ENCODE peak calls at places on chromosomes 6 and 20, in seven cellular contexts. X is brain microvascular endothelial cell, F is testis, V is neural progenitor cell, C is SK-N-SH, B is PC-9, S is cardiac muscle cell. K is an unnamed sample.

GRCh38 chr6:108748063-108748462 is 100.2 kb upstream of the ARMC2 start:
- DNase-seq in S (no peak), V (no peak), B (no peak), X (no peak), C (no peak), F (no peak), K (peak; percentile 21)

GRCh38 chr6:141685416-141685815 is 447.3 kb upstream of the GJE1 start:
- DNase-seq in F (no peak), C (no peak), X (no peak), S (no peak), V (no peak), B (no peak), K (no peak)

GRCh38 chr6:101011165-101011564 is 130.0 kb upstream of the ASCC3 start:
- DNase-seq in V (no peak), S (no peak), X (no peak), B (peak; percentile 46), C (no peak), F (no peak), K (peak; percentile 38)

GRCh38 chr6:30590509-30590908 is 19.3 kb downstream of the ABCF1 start:
- DNase-seq in F (no peak), C (no peak), B (no peak), V (no peak), S (no peak), X (no peak), K (no peak)

GRCh38 chr20:49909499-49910339 is 5.6 kb downstream of the SPATA2 start:
- DNase-seq in V (peak; percentile 71), B (no peak), F (peak; percentile 62), C (no peak), S (peak; percentile 69), X (no peak), K (no peak)

GRCh38 chr6:62516287-62517152 is 230.5 kb upstream of the KHDRBS2 start:
- DNase-seq in V (peak; percentile 15), X (no peak), F (no peak), C (no peak), S (no peak), B (no peak), K (no peak)

GRCh38 chr20:41028359-41029149 is at the start of gene TOP1:
- DNase-seq in F (peak; percentile 100), C (peak; percentile 99), B (peak; percentile 98), V (peak; percentile 100), S (peak; percentile 100), X (peak; percentile 100), K (peak; percentile 100)

GRCh38 chr6:133752129-133752528 is 136.8 kb upstream of the TCF21 start:
- DNase-seq in F (no peak), S (no peak), C (no peak), B (no peak), V (no peak), X (no peak), K (no peak)

GRCh38 chr6:97085772-97086171 is 161.2 kb downstream of the KLHL32 start:
- DNase-seq in X (peak; percentile 31), V (no peak), S (no peak), F (no peak), C (no peak), B (no peak), K (no peak)

GRCh38 chr6:16758163-16758975 is 2.9 kb downstream of the ATXN1 start:
- DNase-seq in F (peak; percentile 36), S (peak; percentile 34), C (no peak), B (no peak), X (no peak), V (peak; percentile 78), K (no peak)

GRCh38 chr20:22921595-22922421 is 113.3 kb upstream of the SSTR4 start:
- DNase-seq in S (no peak), X (peak; percentile 59), C (no peak), B (peak; percentile 95), V (no peak), F (no peak), K (peak; percentile 49)

GRCh38 chr6:144217264-144217663 is 66.9 kb downstream of the STX11 start:
- DNase-seq in V (no peak), X (peak; percentile 9), C (no peak), F (peak; percentile 20), B (no peak), S (peak; percentile 30), K (no peak)

GRCh38 chr6:144217797-144218196 is 67.3 kb upstream of the UTRN start:
- DNase-seq in X (no peak), V (no peak), B (no peak), S (no peak), C (no peak), F (no peak), K (no peak)

GRCh38 chr6:144215932-144216667 is 65.8 kb downstream of the STX11 start:
- DNase-seq in X (peak; percentile 95), C (peak; percentile 89), S (peak; percentile 94), F (peak; percentile 97), B (peak; percentile 85), V (peak; percentile 97), K (peak; percentile 93)

GRCh38 chr6:144215402-144215931 is 65.2 kb downstream of the STX11 start:
- DNase-seq in S (no peak), F (peak; percentile 44), B (no peak), X (no peak), V (no peak), C (peak; percentile 41), K (no peak)

DNA sequence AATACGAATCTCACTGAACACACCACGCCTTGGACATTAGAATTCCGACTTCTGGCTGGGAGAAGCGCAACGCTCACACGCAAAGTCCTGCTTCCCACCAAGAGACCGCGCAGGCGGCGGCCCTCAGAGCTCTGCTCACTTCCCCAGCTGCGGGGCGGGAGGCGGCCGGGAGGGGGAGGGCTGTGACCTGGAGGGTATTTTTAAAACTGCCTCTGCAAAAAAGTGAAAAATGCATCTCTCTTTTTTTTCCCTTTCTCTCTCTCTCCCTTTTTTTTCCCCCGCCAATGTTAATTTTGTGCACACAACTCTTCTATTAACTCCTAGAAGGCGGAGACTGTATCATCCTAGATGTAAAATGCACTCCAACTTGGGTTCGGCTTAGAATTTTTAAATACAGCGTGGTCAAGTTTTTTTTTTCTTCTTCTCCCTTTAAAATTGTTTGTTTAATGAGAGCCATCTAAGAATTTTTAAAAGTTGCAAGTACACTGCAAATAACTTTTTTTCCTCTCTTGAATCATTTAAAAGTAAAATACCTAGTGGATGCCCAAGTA is 66.4 kb downstream of the STX11 start:
- DNase-seq in X (no peak), B (no peak), F (no peak), S (no peak), V (no peak), C (peak; percentile 76), K (no peak)
- TF ChIP-seq CTCF in X (peak; percentile 35), B (no peak), F (no peak), S (no peak), V (peak; percentile 4), C (no peak), K (no peak)

GRCh38 chr20:47785321-47785899 is at the start of gene SULF2:
- DNase-seq in X (no peak), S (peak; percentile 70), B (no peak), F (peak; percentile 52), C (peak; percentile 77), V (peak; percentile 83), K (peak; percentile 61)
- H3K27ac ChIP-seq in X (no peak within 1 kb of the TSS), S (no peak within 1 kb of the TSS), B (peak within 1 kb of the TSS; percentile 94), F (peak within 1 kb of the TSS; percentile 59), C (no peak within 1 kb of the TSS), V (no peak within 1 kb of the TSS), K (peak within 1 kb of the TSS; percentile 98)

DNA sequence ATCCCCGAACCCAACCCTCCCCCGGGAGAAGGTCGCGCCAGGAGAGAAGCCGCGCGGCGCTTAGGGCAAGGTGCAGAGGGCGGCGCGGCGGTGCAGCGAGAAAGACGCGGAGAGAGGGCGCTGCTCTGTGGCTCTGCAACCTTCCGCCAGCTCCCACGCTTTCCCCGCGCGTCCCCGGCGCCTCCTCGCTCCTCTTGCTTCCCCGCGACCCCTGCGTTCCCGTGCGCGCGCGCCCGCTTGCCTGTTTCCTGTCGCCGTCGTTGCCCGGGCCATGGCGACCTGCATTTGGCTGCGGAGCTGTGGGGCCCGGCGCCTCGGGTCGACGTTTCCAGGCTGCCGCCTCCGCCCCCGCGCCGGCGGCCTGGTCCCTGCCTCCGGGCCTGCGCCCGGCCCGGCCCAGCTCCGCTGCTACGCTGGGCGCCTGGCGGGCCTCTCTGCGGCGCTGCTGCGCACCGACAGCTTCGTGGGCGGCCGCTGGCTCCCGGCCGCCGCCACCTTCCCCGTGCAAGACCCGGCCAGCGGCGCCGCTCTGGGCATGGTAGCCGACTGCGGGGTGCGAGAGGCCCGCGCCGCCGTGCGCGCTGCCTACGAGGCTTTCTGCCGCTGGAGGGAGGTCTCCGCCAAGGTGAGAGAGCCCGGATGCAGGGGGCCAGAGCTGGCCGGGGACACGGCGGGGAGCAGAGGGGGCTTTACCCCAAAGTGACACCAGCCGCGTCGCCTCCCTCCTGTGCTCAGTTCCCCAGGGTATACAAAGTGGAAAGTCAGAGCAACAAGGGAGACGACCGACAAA is at the start of gene ALDH5A1:
- DNase-seq in V (peak; percentile 88), X (peak; percentile 16), B (no peak), C (peak; percentile 88), S (peak; percentile 77), F (peak; percentile 90), K (peak; percentile 40)
- TF ChIP-seq CTCF in V (peak; percentile 29), X (peak; percentile 43), B (no peak), C (peak; percentile 23), S (peak; percentile 24), F (no peak), K (peak; percentile 19)

GRCh38 chr20:57382516-57382915 is 8.7 kb upstream of the RBM38 start:
- DNase-seq in X (no peak), C (no peak), B (no peak), F (no peak), V (no peak), S (no peak), K (no peak)
- H3K27ac ChIP-seq in X (no peak overlapping the region), C (no peak overlapping the region), B (no peak overlapping the region), F (no peak overlapping the region), V (no peak overlapping the region), S (no peak overlapping the region), K (no peak overlapping the region)